ENCODE peak calls at places on chromosomes 5 and 9, in five cellular contexts. One of them, this sample, is unnamed.

GRCh38 chr9:73149371-73150067 is 2.1 kb upstream of the ANXA1 start:
- DNase-seq in fibroblast of pulmonary artery: peak; percentile 85
- DNase-seq in GM12865: peak; percentile 55
- DNase-seq in prostate gland: no peak
- DNase-seq in ovary: no peak
- DNase-seq in this sample: no peak

GRCh38 chr5:91272858-91273257 is 110.3 kb downstream of the ARRDC3 start:
- DNase-seq in prostate gland: no peak
- DNase-seq in GM12865: peak; percentile 92
- DNase-seq in fibroblast of pulmonary artery: no peak
- DNase-seq in ovary: no peak
- DNase-seq in this sample: peak; percentile 88

GRCh38 chr9:32344551-32345182 is 39.8 kb upstream of the ACO1 start:
- DNase-seq in prostate gland: no peak
- DNase-seq in fibroblast of pulmonary artery: peak; percentile 35
- DNase-seq in ovary: no peak
- DNase-seq in GM12865: no peak
- DNase-seq in this sample: no peak

GRCh38 chr5:72436796-72437471 is 70.3 kb downstream of the ZNF366 start:
- DNase-seq in prostate gland: no peak
- DNase-seq in GM12865: no peak
- DNase-seq in ovary: no peak
- DNase-seq in fibroblast of pulmonary artery: peak; percentile 43
- DNase-seq in this sample: no peak

GRCh38 chr9:135700525-135700924 is 1.2 kb upstream of the SOHLH1 start:
- DNase-seq in prostate gland: no peak
- DNase-seq in ovary: no peak
- DNase-seq in fibroblast of pulmonary artery: no peak
- DNase-seq in GM12865: no peak
- DNase-seq in this sample: no peak

GRCh38 chr5:38396766-38397165 is 138.4 kb downstream of the EGFLAM start:
- DNase-seq in GM12865: no peak
- DNase-seq in fibroblast of pulmonary artery: no peak
- DNase-seq in prostate gland: no peak
- DNase-seq in ovary: no peak
- DNase-seq in this sample: no peak

GRCh38 chr5:142826741-142827492 is 56.7 kb downstream of the ARHGAP26 start:
- DNase-seq in GM12865: peak; percentile 29
- DNase-seq in fibroblast of pulmonary artery: peak; percentile 75
- DNase-seq in ovary: no peak
- DNase-seq in prostate gland: no peak
- DNase-seq in this sample: no peak

GRCh38 chr5:123085638-123086286 is 3.3 kb upstream of the PRDM6 start:
- DNase-seq in fibroblast of pulmonary artery: no peak
- DNase-seq in prostate gland: no peak
- DNase-seq in GM12865: no peak
- DNase-seq in ovary: no peak
- DNase-seq in this sample: no peak

GRCh38 chr9:133148351-133149129 is 15.2 kb downstream of the GBGT1 start:
- DNase-seq in ovary: peak; percentile 68
- DNase-seq in GM12865: peak; percentile 66
- DNase-seq in fibroblast of pulmonary artery: peak; percentile 30
- DNase-seq in prostate gland: peak; percentile 38
- DNase-seq in this sample: no peak

GRCh38 chr5:394671-395155 is 48.3 kb upstream of the EXOC3 start:
- DNase-seq in prostate gland: peak; percentile 2
- DNase-seq in fibroblast of pulmonary artery: no peak
- DNase-seq in ovary: peak; percentile 7
- DNase-seq in GM12865: no peak
- DNase-seq in this sample: no peak

GRCh38 chr5:139664273-139664693 is 16.1 kb downstream of the CXXC5 start:
- DNase-seq in prostate gland: no peak
- DNase-seq in ovary: no peak
- DNase-seq in fibroblast of pulmonary artery: no peak
- DNase-seq in GM12865: peak; percentile 88
- DNase-seq in this sample: no peak

GRCh38 chr9:8030095-8030494 is 230.5 kb upstream of the DMAC1 start:
- DNase-seq in ovary: no peak
- DNase-seq in fibroblast of pulmonary artery: no peak
- DNase-seq in GM12865: no peak
- DNase-seq in prostate gland: no peak
- DNase-seq in this sample: no peak

GRCh38 chr9:88898033-88898432 is 93.2 kb upstream of the S1PR3 start:
- DNase-seq in fibroblast of pulmonary artery: no peak
- DNase-seq in prostate gland: no peak
- DNase-seq in GM12865: no peak
- DNase-seq in ovary: no peak
- DNase-seq in this sample: no peak

GRCh38 chr9:121860744-121861143 is 209.3 kb downstream of the DAB2IP start:
- DNase-seq in ovary: peak; percentile 78
- DNase-seq in GM12865: no peak
- DNase-seq in prostate gland: no peak
- DNase-seq in fibroblast of pulmonary artery: peak; percentile 95
- DNase-seq in this sample: no peak

GRCh38 chr5:96718635-96719077 is 56.5 kb downstream of the CAST start:
- DNase-seq in fibroblast of pulmonary artery: peak; percentile 49
- DNase-seq in prostate gland: peak; percentile 12
- DNase-seq in ovary: peak; percentile 25
- DNase-seq in GM12865: no peak
- DNase-seq in this sample: no peak

GRCh38 chr5:180495292-180495691 is 1.1 kb downstream of the CNOT6 start:
- DNase-seq in GM12865: no peak
- DNase-seq in fibroblast of pulmonary artery: no peak
- DNase-seq in ovary: no peak
- DNase-seq in prostate gland: no peak
- DNase-seq in this sample: no peak

GRCh38 chr5:180498378-180498777 is 4.2 kb downstream of the CNOT6 start:
- DNase-seq in prostate gland: no peak
- DNase-seq in fibroblast of pulmonary artery: no peak
- DNase-seq in GM12865: no peak
- DNase-seq in ovary: no peak
- DNase-seq in this sample: no peak

GRCh38 chr5:180494510-180495181 is 467 bp downstream of the CNOT6 start:
- DNase-seq in prostate gland: peak; percentile 41
- DNase-seq in ovary: peak; percentile 20
- DNase-seq in GM12865: peak; percentile 53
- DNase-seq in fibroblast of pulmonary artery: no peak
- DNase-seq in this sample: no peak

GRCh38 chr5:180494060-180494509 is at the start of gene CNOT6:
- DNase-seq in fibroblast of pulmonary artery: peak; percentile 96
- DNase-seq in GM12865: peak; percentile 98
- DNase-seq in prostate gland: peak; percentile 93
- DNase-seq in ovary: peak; percentile 90
- DNase-seq in this sample: peak; percentile 75

DNA sequence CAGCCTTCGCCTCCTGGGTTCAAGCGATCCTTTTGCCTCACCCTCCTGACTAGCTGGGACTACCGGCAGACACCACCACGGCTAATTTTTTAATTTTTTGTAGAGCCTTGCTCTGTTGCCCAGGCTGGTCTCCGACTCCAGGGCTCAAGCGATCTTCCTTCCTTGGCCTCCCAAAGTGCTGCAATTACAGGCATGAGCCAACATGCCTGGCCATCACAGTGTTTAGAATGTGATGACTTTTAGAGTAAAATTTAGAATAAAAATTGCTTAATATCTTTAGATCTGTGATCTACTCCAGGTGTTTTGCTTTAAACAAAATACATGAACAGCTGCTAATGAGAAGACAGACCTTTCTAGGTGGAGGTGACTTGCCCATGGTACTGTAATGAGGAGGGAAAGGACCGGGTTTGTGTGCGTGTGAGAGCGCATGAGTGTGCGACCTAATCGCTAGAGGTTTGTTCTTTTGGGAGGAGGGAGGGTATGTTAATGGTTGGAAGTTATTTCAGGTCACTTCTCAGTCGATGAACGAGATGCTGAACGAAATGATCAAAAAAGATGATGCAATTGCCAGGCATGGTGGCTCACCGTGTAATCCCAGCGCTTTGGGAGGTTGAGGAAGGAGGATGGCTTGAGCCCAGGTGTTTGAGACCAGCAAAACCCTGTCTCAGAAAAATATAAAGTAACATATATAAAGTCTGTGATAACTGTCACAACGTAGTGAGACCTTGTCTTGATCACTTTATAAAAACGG is 2.0 kb downstream of the CNOT6 start:
- DNase-seq in fibroblast of pulmonary artery: no peak
- DNase-seq in prostate gland: no peak
- DNase-seq in GM12865: no peak
- DNase-seq in ovary: no peak
- DNase-seq in this sample: no peak
- H3K4me3 ChIP-seq in fibroblast of pulmonary artery: peak overlapping the region; percentile 78
- H3K4me3 ChIP-seq in prostate gland: no peak overlapping the region
- H3K4me3 ChIP-seq in GM12865: peak overlapping the region; percentile 87
- H3K4me3 ChIP-seq in ovary: no peak overlapping the region
- H3K4me3 ChIP-seq in this sample: no peak overlapping the region

GRCh38 chr9:93965830-93966577 is 10.8 kb upstream of the BARX1 start:
- DNase-seq in prostate gland: no peak
- DNase-seq in ovary: no peak
- DNase-seq in fibroblast of pulmonary artery: no peak
- DNase-seq in GM12865: no peak
- DNase-seq in this sample: no peak
- TF ChIP-seq CTCF in prostate gland: no peak
- TF ChIP-seq CTCF in ovary: no peak
- TF ChIP-seq CTCF in fibroblast of pulmonary artery: peak; percentile 6
- TF ChIP-seq CTCF in GM12865: no peak
- TF ChIP-seq CTCF in this sample: no peak

GRCh38 chr5:135546912-135547311 is 11.1 kb upstream of the NEUROG1 start:
- DNase-seq in fibroblast of pulmonary artery: no peak
- DNase-seq in prostate gland: no peak
- DNase-seq in GM12865: no peak
- DNase-seq in ovary: no peak
- DNase-seq in this sample: no peak

GRCh38 chr5:135544666-135545045 is 8.9 kb upstream of the NEUROG1 start:
- DNase-seq in GM12865: no peak
- DNase-seq in fibroblast of pulmonary artery: no peak
- DNase-seq in ovary: no peak
- DNase-seq in prostate gland: no peak
- DNase-seq in this sample: no peak

GRCh38 chr5:135543151-135543818 is 7.5 kb upstream of the NEUROG1 start:
- DNase-seq in ovary: no peak
- DNase-seq in fibroblast of pulmonary artery: no peak
- DNase-seq in GM12865: no peak
- DNase-seq in prostate gland: no peak
- DNase-seq in this sample: no peak

GRCh38 chr5:135546014-135546413 is 10.2 kb upstream of the NEUROG1 start:
- DNase-seq in ovary: no peak
- DNase-seq in prostate gland: no peak
- DNase-seq in GM12865: no peak
- DNase-seq in fibroblast of pulmonary artery: no peak
- DNase-seq in this sample: no peak

GRCh38 chr5:135545115-135545514 is 9.4 kb upstream of the NEUROG1 start:
- DNase-seq in prostate gland: no peak
- DNase-seq in fibroblast of pulmonary artery: no peak
- DNase-seq in ovary: no peak
- DNase-seq in GM12865: no peak
- DNase-seq in this sample: no peak
- H3K4me3 ChIP-seq in prostate gland: no peak overlapping the region
- H3K4me3 ChIP-seq in fibroblast of pulmonary artery: no peak overlapping the region
- H3K4me3 ChIP-seq in ovary: no peak overlapping the region
- H3K4me3 ChIP-seq in GM12865: no peak overlapping the region
- H3K4me3 ChIP-seq in this sample: no peak overlapping the region

GRCh38 chr9:126804696-126805545 is at the start of gene ZBTB43:
- DNase-seq in ovary: peak; percentile 95
- DNase-seq in fibroblast of pulmonary artery: peak; percentile 97
- DNase-seq in GM12865: peak; percentile 98
- DNase-seq in prostate gland: peak; percentile 92
- DNase-seq in this sample: peak; percentile 89
- TF ChIP-seq CTCF in ovary: no peak
- TF ChIP-seq CTCF in fibroblast of pulmonary artery: no peak
- TF ChIP-seq CTCF in GM12865: no peak
- TF ChIP-seq CTCF in prostate gland: no peak
- TF ChIP-seq CTCF in this sample: no peak

GRCh38 chr9:107905313-107906027 is 415.9 kb upstream of the KLF4 start:
- DNase-seq in fibroblast of pulmonary artery: no peak
- DNase-seq in prostate gland: no peak
- DNase-seq in GM12865: no peak
- DNase-seq in ovary: no peak
- DNase-seq in this sample: no peak

GRCh38 chr9:107907715-107908114 is 418.1 kb upstream of the KLF4 start:
- DNase-seq in ovary: no peak
- DNase-seq in fibroblast of pulmonary artery: no peak
- DNase-seq in GM12865: no peak
- DNase-seq in prostate gland: no peak
- DNase-seq in this sample: no peak

GRCh38 chr9:107907261-107907660 is 417.7 kb upstream of the KLF4 start:
- DNase-seq in ovary: no peak
- DNase-seq in fibroblast of pulmonary artery: no peak
- DNase-seq in GM12865: no peak
- DNase-seq in prostate gland: no peak
- DNase-seq in this sample: no peak

GRCh38 chr9:107906074-107906473 is 416.5 kb upstream of the KLF4 start:
- DNase-seq in GM12865: no peak
- DNase-seq in prostate gland: no peak
- DNase-seq in fibroblast of pulmonary artery: no peak
- DNase-seq in ovary: no peak
- DNase-seq in this sample: no peak
- H3K4me3 ChIP-seq in GM12865: no peak overlapping the region
- H3K4me3 ChIP-seq in prostate gland: no peak overlapping the region
- H3K4me3 ChIP-seq in fibroblast of pulmonary artery: no peak overlapping the region
- H3K4me3 ChIP-seq in ovary: no peak overlapping the region
- H3K4me3 ChIP-seq in this sample: no peak overlapping the region

DNA sequence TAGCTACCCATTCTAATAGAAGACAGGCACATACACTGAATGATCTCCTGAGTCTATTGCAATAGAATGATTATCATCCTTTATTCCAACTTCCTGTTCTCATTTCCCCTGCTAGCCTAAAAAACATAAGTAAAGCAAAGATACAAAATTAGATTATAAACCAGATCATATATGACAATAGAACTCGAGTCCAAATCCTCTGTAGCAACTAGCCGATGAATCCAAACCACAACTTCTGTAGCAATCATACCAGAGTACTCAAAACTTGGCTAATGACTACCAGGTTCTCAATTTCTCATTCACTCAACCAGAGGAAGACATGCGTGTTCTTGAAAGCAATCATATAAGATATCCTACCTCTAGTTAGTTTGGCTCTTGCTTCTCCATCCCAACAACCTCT is 622.1 kb downstream of the PSAT1 start:
- DNase-seq in ovary: no peak
- DNase-seq in fibroblast of pulmonary artery: no peak
- DNase-seq in prostate gland: no peak
- DNase-seq in GM12865: no peak
- DNase-seq in this sample: no peak
- TF ChIP-seq CTCF in ovary: no peak
- TF ChIP-seq CTCF in fibroblast of pulmonary artery: no peak
- TF ChIP-seq CTCF in prostate gland: no peak
- TF ChIP-seq CTCF in GM12865: no peak
- TF ChIP-seq CTCF in this sample: no peak

GRCh38 chr5:112706446-112707016 is 31.2 kb upstream of the APC start:
- DNase-seq in GM12865: no peak
- DNase-seq in fibroblast of pulmonary artery: no peak
- DNase-seq in prostate gland: no peak
- DNase-seq in ovary: no peak
- DNase-seq in this sample: no peak
- H3K4me3 ChIP-seq in GM12865: no peak overlapping the region
- H3K4me3 ChIP-seq in fibroblast of pulmonary artery: no peak overlapping the region
- H3K4me3 ChIP-seq in prostate gland: no peak overlapping the region
- H3K4me3 ChIP-seq in ovary: peak overlapping the region; percentile 78
- H3K4me3 ChIP-seq in this sample: no peak overlapping the region

This sample was measured in GM12864.